ENCODE peak calls at places on chromosomes 5 and 9, in five cellular contexts. H is GM12892; U is activated CD4-positive, alpha-beta memory T cell treated with anti-CD3 and anti-CD28 coated beads, Interleukin-2, amount 10 ng/mL, durations not matched to agents 7 days and 5 days; O is osteoblast; A is NCI-H2029. E is an unnamed sample.

GRCh38 chr9:111992523-111992922 is 95.9 kb downstream of the UGCG start:
- DNase-seq in O (peak; percentile 51), A (no peak), H (no peak), U (peak; percentile 25), E (no peak)

GRCh38 chr9:72041775-72042194 is 18.6 kb downstream of the C9orf57 start:
- DNase-seq in U (no peak), A (peak; percentile 9), O (no peak), H (no peak), E (no peak)

GRCh38 chr5:35876922-35877321 is 20.2 kb downstream of the IL7R start:
- DNase-seq in A (no peak), U (no peak), O (no peak), H (no peak), E (no peak)

GRCh38 chr5:59104400-59105117 is 521.7 kb downstream of the RAB3C start:
- DNase-seq in O (peak; percentile 25), U (no peak), A (no peak), H (no peak), E (no peak)

GRCh38 chr9:125986966-125987365 is 239.8 kb downstream of the PBX3 start:
- DNase-seq in U (no peak), O (no peak), H (no peak), A (no peak), E (no peak)

GRCh38 chr9:71925834-71926233 is 14.4 kb downstream of the C9orf85 start:
- DNase-seq in U (no peak), H (no peak), O (no peak), A (no peak), E (no peak)

GRCh38 chr5:55324815-55325418 is 17.1 kb downstream of the MTREX start:
- DNase-seq in U (no peak), H (no peak), A (no peak), O (no peak), E (no peak)

GRCh38 chr9:129312251-129312650 is 134.2 kb upstream of the IER5L start:
- DNase-seq in O (no peak), H (no peak), U (no peak), A (no peak), E (no peak)